ENCODE peak calls at places on chromosomes 5 and 9, in four cellular contexts. C, D, B and N are unnamed samples.

GRCh38 chr9:134128727-134129679 is 6.9 kb upstream of the WDR5 start:
- DNase-seq in C (no peak), D (no peak), B (no peak), N (no peak)

GRCh38 chr5:149162401-149163084 is 21.2 kb downstream of the ABLIM3 start:
- DNase-seq in C (peak; percentile 74), D (no peak), B (no peak), N (no peak)

GRCh38 chr9:101495810-101496209 is 37.8 kb upstream of the RNF20 start:
- DNase-seq in C (no peak), D (no peak), B (peak; percentile 42), N (peak; percentile 65)

GRCh38 chr9:15206949-15207696 is 99.9 kb downstream of the TTC39B start:
- DNase-seq in C (no peak), D (no peak), B (no peak), N (no peak)

GRCh38 chr9:89387970-89388867 is 69.9 kb downstream of the SECISBP2 start:
- DNase-seq in C (no peak), D (peak; percentile 84), B (peak; percentile 95), N (peak; percentile 11)

GRCh38 chr9:20640331-20641187 is 18.3 kb upstream of the MLLT3 start:
- DNase-seq in C (no peak), D (no peak), B (no peak), N (peak; percentile 46)

GRCh38 chr5:31366941-31367340 is 165.0 kb downstream of the DROSHA start:
- DNase-seq in C (no peak), D (no peak), B (peak; percentile 90), N (peak; percentile 43)

GRCh38 chr5:127572930-127573329 is 55.5 kb downstream of the PRRC1 start:
- DNase-seq in C (no peak), D (no peak), B (peak; percentile 6), N (no peak)

GRCh38 chr5:168291961-168292782 is 727 bp downstream of the WWC1 start:
- DNase-seq in C (no peak), D (no peak), B (no peak), N (no peak)

GRCh38 chr9:137095664-137096517 is 9.1 kb downstream of the MAN1B1 start:
- DNase-seq in C (no peak), D (no peak), B (no peak), N (no peak)

GRCh38 chr5:17928571-17928970 is 294.3 kb downstream of the TAF11L14 start:
- DNase-seq in C (no peak), D (no peak), B (no peak), N (no peak)

GRCh38 chr5:133756036-133756435 is 143.7 kb upstream of the FSTL4 start:
- DNase-seq in C (no peak), D (no peak), B (no peak), N (no peak)

GRCh38 chr5:36696059-36696673 is 89.8 kb downstream of the SLC1A3 start:
- DNase-seq in C (peak; percentile 69), D (no peak), B (peak; percentile 61), N (peak; percentile 38)

GRCh38 chr5:40484495-40484894 is 195.2 kb upstream of the PTGER4 start:
- DNase-seq in C (no peak), D (no peak), B (no peak), N (no peak)

GRCh38 chr5:15807861-15808260 is 307.9 kb downstream of the FBXL7 start:
- DNase-seq in C (no peak), D (peak; percentile 42), B (peak; percentile 84), N (no peak)

GRCh38 chr5:170752257-170753215 is 31.0 kb upstream of the GABRP start:
- DNase-seq in C (no peak), D (no peak), B (no peak), N (no peak)

GRCh38 chr9:121558423-121558950 is 58.8 kb upstream of the GGTA1 start:
- DNase-seq in C (no peak), D (no peak), B (no peak), N (no peak)

GRCh38 chr9:84258371-84258770 is 82.2 kb downstream of the SLC28A3 start:
- DNase-seq in C (no peak), D (no peak), B (no peak), N (no peak)

GRCh38 chr5:30401479-30402058 is 791.9 kb upstream of the CDH6 start:
- DNase-seq in C (no peak), D (no peak), B (no peak), N (no peak)

GRCh38 chr5:140324041-140324833 is 21.3 kb upstream of the PFDN1 start:
- DNase-seq in C (no peak), D (no peak), B (no peak), N (no peak)

GRCh38 chr5:180329606-180330269 is 23.4 kb downstream of the GFPT2 start:
- DNase-seq in C (no peak), D (no peak), B (no peak), N (no peak)

GRCh38 chr5:103458497-103459040 is 104.0 kb downstream of the NUDT12 start:
- DNase-seq in C (no peak), D (no peak), B (no peak), N (no peak)

GRCh38 chr9:93658184-93658925 is 82.0 kb downstream of the PHF2 start:
- DNase-seq in C (no peak), D (no peak), B (no peak), N (no peak)

GRCh38 chr5:173056783-173057061 is 570 bp downstream of the CREBRF start:
- DNase-seq in C (no peak), D (no peak), B (no peak), N (no peak)

GRCh38 chr9:94975480-94976452 is 249.3 kb downstream of the AOPEP start:
- DNase-seq in C (no peak), D (no peak), B (peak; percentile 50), N (no peak)

GRCh38 chr9:133738039-133738805 is at the start of gene SARDH:
- DNase-seq in C (no peak), D (no peak), B (peak; percentile 5), N (no peak)

GRCh38 chr9:112174965-112175795 is at the start of gene SUSD1:
- DNase-seq in C (no peak), D (no peak), B (no peak), N (no peak)

GRCh38 chr5:180467028-180467427 is 27.2 kb upstream of the CNOT6 start:
- DNase-seq in C (no peak), D (no peak), B (peak; percentile 35), N (no peak)

GRCh38 chr5:86824642-86825041 is 206.9 kb downstream of the COX7C start:
- DNase-seq in C (no peak), D (no peak), B (no peak), N (no peak)

GRCh38 chr9:36812556-36812955 is 221.5 kb downstream of the PAX5 start:
- DNase-seq in C (no peak), D (no peak), B (no peak), N (no peak)

GRCh38 chr9:19479874-19480273 is 71.1 kb downstream of the ACER2 start:
- DNase-seq in C (no peak), D (no peak), B (no peak), N (no peak)

GRCh38 chr5:53099546-53099945 is 10.0 kb downstream of the MOCS2 start:
- DNase-seq in C (no peak), D (no peak), B (no peak), N (no peak)

DNA sequence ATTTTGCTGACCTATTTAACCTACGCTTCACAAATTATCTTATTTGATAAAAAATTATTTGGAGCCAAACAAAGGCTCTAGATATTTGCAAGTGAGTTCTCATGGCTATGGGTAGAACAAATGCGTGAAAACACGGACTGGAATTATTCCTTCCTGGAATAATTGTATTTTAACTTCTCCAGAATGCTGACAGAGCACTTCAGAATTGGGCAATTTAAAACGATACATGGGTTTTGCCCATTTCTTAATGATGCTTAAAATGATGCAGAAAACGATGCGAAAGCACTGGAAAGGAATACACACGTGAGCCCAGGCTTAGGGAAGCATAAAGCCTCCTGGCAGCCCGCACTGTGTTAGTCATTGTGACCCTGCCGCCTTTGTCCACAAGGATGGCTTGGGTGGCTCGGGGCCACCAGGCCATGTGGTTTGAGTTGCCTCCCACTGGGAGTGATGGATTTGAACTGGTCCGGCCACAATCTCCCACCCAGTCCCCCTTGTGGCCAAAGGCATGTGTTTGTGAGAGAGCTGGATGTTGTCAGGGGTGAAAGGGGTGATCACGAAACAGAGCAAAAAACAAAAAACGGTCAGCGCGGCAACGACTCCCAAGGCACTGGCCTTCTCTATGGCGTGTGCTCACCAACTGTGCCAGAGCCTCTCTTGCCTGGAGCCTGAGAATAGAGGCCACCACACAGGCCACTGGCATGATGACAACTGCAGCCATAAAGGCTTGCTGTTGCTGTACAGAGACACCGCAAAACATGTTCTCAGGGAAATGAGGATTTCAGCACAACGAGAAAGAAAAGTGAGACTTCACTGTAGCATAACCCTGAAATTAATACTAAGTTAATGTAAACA is 234.2 kb upstream of the ADAMTS16 start:
- DNase-seq in C (no peak), D (no peak), B (no peak), N (no peak)
- TF ChIP-seq CTCF in C (no peak), D (peak; percentile 9), B (no peak), N (peak; percentile 31)

GRCh38 chr5:82307431-82307830 is 29.3 kb upstream of the RPS23 start:
- DNase-seq in C (no peak), D (peak; percentile 17), B (peak; percentile 83), N (no peak)
- TF ChIP-seq CTCF in C (no peak), D (no peak), B (peak; percentile 29), N (no peak)

DNA sequence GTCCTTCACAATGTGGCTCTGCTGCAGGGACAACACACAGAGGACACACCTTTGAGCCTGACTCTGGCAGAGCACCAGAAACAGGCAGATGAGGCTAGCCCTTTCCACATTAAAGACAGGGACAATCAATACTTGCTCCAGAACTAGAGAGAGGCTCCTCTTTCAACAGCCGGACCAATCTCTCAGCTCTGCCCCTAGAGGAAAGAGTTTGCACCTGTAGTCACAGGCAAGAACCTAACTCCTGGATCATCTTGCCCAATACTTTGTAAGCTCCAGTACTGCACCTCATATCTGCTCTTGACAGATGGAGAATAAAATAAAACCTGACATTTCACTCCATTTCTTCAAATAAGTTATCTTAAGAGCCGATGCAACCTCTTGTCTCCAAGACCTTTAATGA is 52.1 kb downstream of the EPB41L4A start:
- DNase-seq in C (peak; percentile 26), D (no peak), B (no peak), N (no peak)
- TF ChIP-seq CTCF in C (peak; percentile 69), D (peak; percentile 18), B (peak; percentile 31), N (peak; percentile 37)

GRCh38 chr5:135236951-135237791 is 161.9 kb downstream of the MACROH2A1 start:
- DNase-seq in C (no peak), D (no peak), B (no peak), N (no peak)

GRCh38 chr5:135236187-135236835 is 162.7 kb downstream of the MACROH2A1 start:
- DNase-seq in C (no peak), D (no peak), B (no peak), N (no peak)

GRCh38 chr5:135234242-135235000 is 164.6 kb downstream of the MACROH2A1 start:
- DNase-seq in C (no peak), D (no peak), B (no peak), N (no peak)

GRCh38 chr5:135235002-135235401 is 164.0 kb downstream of the MACROH2A1 start:
- DNase-seq in C (no peak), D (no peak), B (no peak), N (no peak)

DNA sequence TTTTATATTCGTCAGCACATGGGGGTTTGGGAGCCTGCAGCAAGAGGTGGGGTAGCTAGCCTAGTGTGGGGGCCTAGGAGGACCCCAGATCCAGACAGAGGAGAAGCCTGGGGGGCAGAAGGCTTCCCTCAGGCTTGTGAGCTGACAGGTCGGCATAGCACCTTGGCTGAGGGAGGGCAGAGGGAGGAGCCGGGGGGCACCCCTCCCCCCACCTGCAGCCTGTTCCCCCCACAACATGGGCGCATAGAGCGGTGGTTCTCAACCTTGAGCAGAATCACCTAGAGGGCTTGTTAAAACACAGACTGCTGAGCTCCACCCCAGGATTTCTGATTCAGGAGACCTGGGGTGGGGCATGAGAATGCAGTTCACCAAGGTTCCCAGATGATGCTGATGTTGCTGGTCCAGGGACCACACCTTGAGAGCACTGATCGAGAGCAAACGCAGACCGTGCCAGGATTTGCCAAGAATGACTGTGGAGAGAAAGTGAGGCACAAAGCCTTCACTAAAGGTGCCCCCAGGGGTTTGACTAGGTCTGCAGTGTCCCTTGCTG is 163.4 kb downstream of the MACROH2A1 start:
- DNase-seq in C (no peak), D (no peak), B (no peak), N (no peak)
- TF ChIP-seq CTCF in C (no peak), D (no peak), B (no peak), N (no peak)

GRCh38 chr9:126295936-126296600 is 30.6 kb upstream of the MVB12B start:
- DNase-seq in C (peak; percentile 22), D (no peak), B (no peak), N (no peak)
- TF ChIP-seq CTCF in C (no peak), D (no peak), B (no peak), N (no peak)